ENCODE peak calls at places on chromosomes 1 and 21, in four cellular contexts. I is HepG2, G is GM12878, T is H1. V is an unnamed sample.

GRCh38 chr21:38930838-38931237 is 125.1 kb downstream of the ETS2 start:
- DNase-seq in I (no peak), G (no peak), T (no peak), V (no peak)

GRCh38 chr1:150003826-150004225 is 6.7 kb downstream of the OTUD7B start:
- DNase-seq in I (no peak), G (no peak), T (no peak), V (no peak)

GRCh38 chr1:167486090-167486824 is 32.1 kb downstream of the CD247 start:
- DNase-seq in I (no peak), G (no peak), T (no peak), V (no peak)

GRCh38 chr1:117537291-117537920 is 68.4 kb upstream of the TENT5C start:
- DNase-seq in I (peak; percentile 36), G (no peak), T (peak; percentile 10), V (no peak)

GRCh38 chr1:201254625-201255469 is 28.5 kb upstream of the PKP1 start:
- DNase-seq in I (peak; percentile 15), G (no peak), T (peak; percentile 34), V (peak; percentile 72)

GRCh38 chr1:37752583-37753471 is 12.1 kb downstream of the EPHA10 start:
- DNase-seq in I (no peak), G (no peak), T (no peak), V (peak; percentile 35)

GRCh38 chr1:76154213-76154956 is 79.8 kb downstream of the ST6GALNAC3 start:
- DNase-seq in I (peak; percentile 59), G (peak; percentile 32), T (peak; percentile 41), V (peak; percentile 66)

GRCh38 chr21:36478941-36479340 is 981 bp downstream of the CLDN14 start:
- DNase-seq in I (no peak), G (no peak), T (no peak), V (peak; percentile 48)

GRCh38 chr1:151860504-151861187 is 7.1 kb upstream of the THEM5 start:
- DNase-seq in I (no peak), G (no peak), T (peak; percentile 44), V (peak; percentile 93)

GRCh38 chr1:63739452-63739851 is 34.4 kb upstream of the ROR1 start:
- DNase-seq in I (no peak), G (no peak), T (no peak), V (no peak)

GRCh38 chr1:100924212-100924611 is 28.3 kb downstream of the SLC30A7 start:
- DNase-seq in I (no peak), G (no peak), T (no peak), V (no peak)

DNA sequence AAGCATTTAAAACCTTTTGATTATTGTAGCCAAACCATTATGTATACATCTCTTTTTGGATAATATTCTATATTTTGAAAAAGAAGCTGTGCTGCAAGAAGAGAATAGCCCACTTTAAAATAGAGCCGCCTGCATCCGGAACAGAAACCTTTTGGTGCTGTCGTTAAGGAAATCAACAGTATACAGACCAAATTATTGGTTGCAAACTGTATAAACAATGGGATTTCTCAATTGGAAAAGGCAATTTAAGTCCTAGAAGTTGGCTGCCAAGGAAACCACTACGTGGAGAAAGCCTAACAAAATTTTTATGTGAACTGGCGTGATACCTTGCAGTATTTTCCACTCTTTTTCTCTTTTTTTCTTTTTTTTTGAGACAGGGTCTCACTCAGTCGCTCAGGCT is 25.8 kb downstream of the DESI2 start:
- DNase-seq in I (no peak), G (no peak), T (no peak), V (no peak)
- TF ChIP-seq ZNF274 in I (no peak), G (no peak), T (no peak), V (no peak)

GRCh38 chr1:183607322-183607980 is 17.2 kb upstream of the NCF2 start:
- DNase-seq in I (no peak), G (no peak), T (no peak), V (no peak)

GRCh38 chr1:183604048-183604808 is 14.0 kb upstream of the NCF2 start:
- DNase-seq in I (no peak), G (peak; percentile 89), T (no peak), V (no peak)

GRCh38 chr1:183602510-183602909 is 12.3 kb upstream of the NCF2 start:
- DNase-seq in I (no peak), G (no peak), T (no peak), V (no peak)

GRCh38 chr1:183605904-183606303 is 15.6 kb upstream of the NCF2 start:
- DNase-seq in I (no peak), G (no peak), T (no peak), V (no peak)

GRCh38 chr1:183604811-183605210 is 14.6 kb upstream of the NCF2 start:
- DNase-seq in I (no peak), G (no peak), T (no peak), V (no peak)
- H3K4me3 ChIP-seq in I (no peak overlapping the region), G (no peak overlapping the region), T (no peak overlapping the region), V (no peak overlapping the region)

DNA sequence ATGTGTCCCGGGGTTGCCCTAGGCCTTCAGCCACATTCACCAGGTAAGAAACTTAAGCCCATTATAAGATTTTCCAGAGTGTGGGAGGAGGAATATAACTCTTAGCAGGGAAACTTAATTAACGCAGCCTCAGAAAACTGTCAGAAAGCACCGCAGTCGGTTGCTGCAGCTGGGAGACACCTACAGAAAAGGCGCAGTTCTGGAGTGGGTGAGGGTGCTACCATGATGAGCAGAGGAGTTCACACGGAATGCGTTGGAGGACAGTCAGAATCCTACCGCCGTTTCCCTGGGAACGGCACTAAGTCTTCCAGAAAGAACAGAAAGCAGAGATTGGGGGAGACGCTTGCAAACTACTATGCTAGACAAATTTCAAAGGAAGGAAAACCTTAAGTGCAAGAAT is 6.4 kb downstream of the ACTN2 start:
- DNase-seq in I (no peak), G (no peak), T (no peak), V (no peak)
- TF ChIP-seq SUZ12 in I (no peak), G (no peak), T (no peak), V (no peak)

GRCh38 chr1:174005032-174005431 is 17.1 kb downstream of the RC3H1 start:
- DNase-seq in I (no peak), G (peak; percentile 83), T (no peak), V (no peak)
- TF ChIP-seq ZNF274 in I (no peak), G (no peak), T (no peak), V (no peak)

DNA sequence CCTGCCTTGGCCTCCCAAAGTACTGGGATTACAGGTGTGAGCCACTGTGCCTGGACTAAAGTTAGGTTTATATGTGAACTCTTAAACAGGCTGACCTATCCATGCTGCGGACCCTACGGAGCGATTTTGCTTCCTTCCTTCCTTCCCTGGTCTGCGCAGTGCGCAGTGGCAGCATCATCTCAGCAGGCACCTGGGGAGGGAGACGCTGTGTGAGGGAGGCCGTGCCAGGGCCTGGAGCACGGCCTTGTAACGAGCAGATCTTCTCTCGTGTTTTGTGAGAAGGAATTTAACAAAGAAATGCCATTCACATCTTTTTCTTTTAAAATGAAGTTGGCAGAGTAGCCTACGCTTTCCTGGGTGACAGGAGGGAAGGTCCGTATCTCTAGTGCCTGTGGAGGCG is 45.8 kb downstream of the PKNOX1 start:
- DNase-seq in I (no peak), G (no peak), T (no peak), V (no peak)
- H3K4me3 ChIP-seq in I (no peak overlapping the region), G (no peak overlapping the region), T (no peak overlapping the region), V (no peak overlapping the region)

DNA sequence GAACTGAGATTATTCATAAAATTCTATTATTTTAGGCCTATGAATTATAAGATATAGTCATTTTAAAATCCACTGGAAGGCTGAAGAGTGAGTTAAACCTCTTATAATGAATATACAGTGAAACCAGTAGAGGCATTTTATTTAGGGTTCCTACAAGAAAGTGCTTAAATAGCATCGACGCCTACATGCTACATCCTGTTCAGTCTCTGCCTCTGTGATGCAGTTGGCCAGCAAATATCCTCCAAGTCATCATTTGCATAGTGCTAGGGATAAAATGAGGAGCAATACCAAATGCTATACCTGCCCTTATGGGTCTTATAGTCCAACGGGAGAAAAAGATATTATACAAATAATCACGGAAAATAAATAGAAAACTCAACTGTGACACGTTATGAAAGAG is 59.6 kb downstream of the EDEM3 start:
- DNase-seq in I (no peak), G (no peak), T (no peak), V (no peak)
- TF ChIP-seq SUZ12 in I (no peak), G (no peak), T (no peak), V (no peak)